ENCODE peak calls at places on chromosomes 11 and 22, in nine cellular contexts. One of them, this sample, is unnamed.

GRCh38 chr22:26545827-26546226 is 33.6 kb upstream of the TFIP11 start:
- DNase-seq in BJ: no peak
- DNase-seq in tibial artery: no peak
- DNase-seq in retinal pigment epithelial cell: no peak
- DNase-seq in AG09319: no peak
- DNase-seq in uterus: no peak
- DNase-seq in neural crest cell: no peak
- DNase-seq in astrocyte of the spinal cord: no peak
- DNase-seq in left ventricle myocardium inferior: no peak
- DNase-seq in this sample: no peak

GRCh38 chr11:129117595-129118350 is 74.4 kb downstream of the ARHGAP32 start:
- DNase-seq in tibial artery: no peak
- DNase-seq in BJ: peak
- DNase-seq in retinal pigment epithelial cell: peak
- DNase-seq in uterus: peak
- DNase-seq in left ventricle myocardium inferior: no peak
- DNase-seq in neural crest cell: peak
- DNase-seq in AG09319: peak
- DNase-seq in astrocyte of the spinal cord: peak
- DNase-seq in this sample: no peak

GRCh38 chr11:18844753-18845367 is 53.3 kb upstream of the PTPN5 start:
- DNase-seq in AG09319: no peak
- DNase-seq in retinal pigment epithelial cell: peak
- DNase-seq in neural crest cell: no peak
- DNase-seq in left ventricle myocardium inferior: no peak
- DNase-seq in BJ: no peak
- DNase-seq in tibial artery: no peak
- DNase-seq in uterus: no peak
- DNase-seq in astrocyte of the spinal cord: peak
- DNase-seq in this sample: no peak

GRCh38 chr22:37019309-37020191 is at the start of the genes MPST and TST:
- DNase-seq in retinal pigment epithelial cell: no peak
- DNase-seq in BJ: no peak
- DNase-seq in AG09319: no peak
- DNase-seq in astrocyte of the spinal cord: peak
- DNase-seq in left ventricle myocardium inferior: peak
- DNase-seq in tibial artery: peak
- DNase-seq in uterus: peak
- DNase-seq in neural crest cell: peak
- DNase-seq in this sample: peak

GRCh38 chr11:19931768-19932369 is 219.2 kb downstream of the NAV2 start:
- DNase-seq in astrocyte of the spinal cord: no peak
- DNase-seq in AG09319: no peak
- DNase-seq in BJ: no peak
- DNase-seq in tibial artery: no peak
- DNase-seq in retinal pigment epithelial cell: no peak
- DNase-seq in uterus: no peak
- DNase-seq in left ventricle myocardium inferior: no peak
- DNase-seq in neural crest cell: no peak
- DNase-seq in this sample: no peak

GRCh38 chr22:49290286-49290685 is 537.4 kb downstream of the BRD1 start:
- DNase-seq in left ventricle myocardium inferior: no peak
- DNase-seq in uterus: no peak
- DNase-seq in astrocyte of the spinal cord: no peak
- DNase-seq in retinal pigment epithelial cell: no peak
- DNase-seq in BJ: no peak
- DNase-seq in neural crest cell: no peak
- DNase-seq in AG09319: no peak
- DNase-seq in tibial artery: peak
- DNase-seq in this sample: no peak

GRCh38 chr11:11213117-11213516 is 139.9 kb downstream of the CSNK2A3 start:
- DNase-seq in astrocyte of the spinal cord: no peak
- DNase-seq in AG09319: no peak
- DNase-seq in BJ: no peak
- DNase-seq in neural crest cell: no peak
- DNase-seq in uterus: no peak
- DNase-seq in retinal pigment epithelial cell: no peak
- DNase-seq in left ventricle myocardium inferior: no peak
- DNase-seq in tibial artery: no peak
- DNase-seq in this sample: no peak

GRCh38 chr11:26905368-26905767 is 88.5 kb upstream of the FIBIN start:
- DNase-seq in AG09319: no peak
- DNase-seq in neural crest cell: no peak
- DNase-seq in left ventricle myocardium inferior: no peak
- DNase-seq in astrocyte of the spinal cord: peak
- DNase-seq in retinal pigment epithelial cell: peak
- DNase-seq in tibial artery: no peak
- DNase-seq in BJ: peak
- DNase-seq in uterus: no peak
- DNase-seq in this sample: no peak

GRCh38 chr11:9566561-9567063 is 6.9 kb upstream of the WEE1 start:
- DNase-seq in BJ: no peak
- DNase-seq in left ventricle myocardium inferior: no peak
- DNase-seq in neural crest cell: no peak
- DNase-seq in AG09319: peak
- DNase-seq in uterus: no peak
- DNase-seq in tibial artery: no peak
- DNase-seq in retinal pigment epithelial cell: peak
- DNase-seq in astrocyte of the spinal cord: peak
- DNase-seq in this sample: no peak

GRCh38 chr22:23769321-23769965 is 1.7 kb upstream of the CHCHD10 start:
- DNase-seq in retinal pigment epithelial cell: no peak
- DNase-seq in left ventricle myocardium inferior: no peak
- DNase-seq in astrocyte of the spinal cord: no peak
- DNase-seq in uterus: no peak
- DNase-seq in BJ: no peak
- DNase-seq in AG09319: no peak
- DNase-seq in neural crest cell: no peak
- DNase-seq in tibial artery: no peak
- DNase-seq in this sample: no peak

GRCh38 chr11:106288988-106289387 is 211.5 kb downstream of the AASDHPPT start:
- DNase-seq in neural crest cell: no peak
- DNase-seq in uterus: no peak
- DNase-seq in retinal pigment epithelial cell: no peak
- DNase-seq in BJ: no peak
- DNase-seq in astrocyte of the spinal cord: no peak
- DNase-seq in tibial artery: no peak
- DNase-seq in left ventricle myocardium inferior: no peak
- DNase-seq in AG09319: no peak
- DNase-seq in this sample: no peak

GRCh38 chr11:17734418-17734911 is at the start of gene KCNC1:
- DNase-seq in BJ: no peak
- DNase-seq in tibial artery: peak
- DNase-seq in AG09319: no peak
- DNase-seq in astrocyte of the spinal cord: peak
- DNase-seq in neural crest cell: peak
- DNase-seq in retinal pigment epithelial cell: no peak
- DNase-seq in left ventricle myocardium inferior: no peak
- DNase-seq in uterus: no peak
- DNase-seq in this sample: peak

GRCh38 chr11:65047581-65048422 is 6.8 kb downstream of the SAC3D1 start:
- DNase-seq in AG09319: no peak
- DNase-seq in tibial artery: no peak
- DNase-seq in left ventricle myocardium inferior: peak
- DNase-seq in retinal pigment epithelial cell: no peak
- DNase-seq in BJ: no peak
- DNase-seq in astrocyte of the spinal cord: no peak
- DNase-seq in neural crest cell: no peak
- DNase-seq in uterus: peak
- DNase-seq in this sample: no peak

GRCh38 chr11:65476632-65477270 is 22.1 kb upstream of the MALAT1 start:
- DNase-seq in uterus: no peak
- DNase-seq in neural crest cell: no peak
- DNase-seq in AG09319: no peak
- DNase-seq in tibial artery: peak
- DNase-seq in BJ: no peak
- DNase-seq in left ventricle myocardium inferior: no peak
- DNase-seq in astrocyte of the spinal cord: peak
- DNase-seq in retinal pigment epithelial cell: no peak
- DNase-seq in this sample: no peak

GRCh38 chr11:87473174-87473573 is 435.4 kb downstream of the TMEM135 start:
- DNase-seq in astrocyte of the spinal cord: peak
- DNase-seq in retinal pigment epithelial cell: peak
- DNase-seq in AG09319: no peak
- DNase-seq in left ventricle myocardium inferior: peak
- DNase-seq in BJ: peak
- DNase-seq in tibial artery: no peak
- DNase-seq in uterus: peak
- DNase-seq in neural crest cell: no peak
- DNase-seq in this sample: no peak

GRCh38 chr11:131300304-131300703 is 70.1 kb upstream of the NTM start:
- DNase-seq in uterus: no peak
- DNase-seq in astrocyte of the spinal cord: peak
- DNase-seq in AG09319: no peak
- DNase-seq in left ventricle myocardium inferior: no peak
- DNase-seq in BJ: no peak
- DNase-seq in tibial artery: no peak
- DNase-seq in neural crest cell: peak
- DNase-seq in retinal pigment epithelial cell: no peak
- DNase-seq in this sample: no peak

GRCh38 chr11:20061766-20062165 is 98.5 kb downstream of the DBX1 start:
- DNase-seq in retinal pigment epithelial cell: no peak
- DNase-seq in BJ: no peak
- DNase-seq in neural crest cell: no peak
- DNase-seq in tibial artery: no peak
- DNase-seq in left ventricle myocardium inferior: no peak
- DNase-seq in AG09319: no peak
- DNase-seq in astrocyte of the spinal cord: no peak
- DNase-seq in uterus: no peak
- DNase-seq in this sample: no peak

GRCh38 chr11:34345012-34345804 is 12.6 kb downstream of the ABTB2 start:
- DNase-seq in uterus: peak
- DNase-seq in AG09319: no peak
- DNase-seq in tibial artery: no peak
- DNase-seq in left ventricle myocardium inferior: peak
- DNase-seq in astrocyte of the spinal cord: peak
- DNase-seq in neural crest cell: no peak
- DNase-seq in BJ: peak
- DNase-seq in retinal pigment epithelial cell: no peak
- DNase-seq in this sample: no peak

GRCh38 chr22:45562537-45563361 is 60.1 kb downstream of the FBLN1 start:
- DNase-seq in uterus: no peak
- DNase-seq in BJ: no peak
- DNase-seq in AG09319: no peak
- DNase-seq in retinal pigment epithelial cell: no peak
- DNase-seq in left ventricle myocardium inferior: no peak
- DNase-seq in tibial artery: no peak
- DNase-seq in neural crest cell: no peak
- DNase-seq in astrocyte of the spinal cord: no peak
- DNase-seq in this sample: no peak

GRCh38 chr11:121648306-121648705 is 195.5 kb upstream of the SORL1-AS1 start:
- DNase-seq in tibial artery: no peak
- DNase-seq in uterus: no peak
- DNase-seq in AG09319: no peak
- DNase-seq in astrocyte of the spinal cord: no peak
- DNase-seq in neural crest cell: no peak
- DNase-seq in BJ: no peak
- DNase-seq in retinal pigment epithelial cell: no peak
- DNase-seq in left ventricle myocardium inferior: no peak
- DNase-seq in this sample: no peak
- TF ChIP-seq CTCF in tibial artery: no peak
- TF ChIP-seq CTCF in uterus: no peak
- TF ChIP-seq CTCF in AG09319: no peak
- TF ChIP-seq CTCF in astrocyte of the spinal cord: peak
- TF ChIP-seq CTCF in neural crest cell: no peak
- TF ChIP-seq CTCF in BJ: no peak
- TF ChIP-seq CTCF in retinal pigment epithelial cell: no peak
- TF ChIP-seq CTCF in left ventricle myocardium inferior: no peak
- TF ChIP-seq CTCF in this sample: peak

DNA sequence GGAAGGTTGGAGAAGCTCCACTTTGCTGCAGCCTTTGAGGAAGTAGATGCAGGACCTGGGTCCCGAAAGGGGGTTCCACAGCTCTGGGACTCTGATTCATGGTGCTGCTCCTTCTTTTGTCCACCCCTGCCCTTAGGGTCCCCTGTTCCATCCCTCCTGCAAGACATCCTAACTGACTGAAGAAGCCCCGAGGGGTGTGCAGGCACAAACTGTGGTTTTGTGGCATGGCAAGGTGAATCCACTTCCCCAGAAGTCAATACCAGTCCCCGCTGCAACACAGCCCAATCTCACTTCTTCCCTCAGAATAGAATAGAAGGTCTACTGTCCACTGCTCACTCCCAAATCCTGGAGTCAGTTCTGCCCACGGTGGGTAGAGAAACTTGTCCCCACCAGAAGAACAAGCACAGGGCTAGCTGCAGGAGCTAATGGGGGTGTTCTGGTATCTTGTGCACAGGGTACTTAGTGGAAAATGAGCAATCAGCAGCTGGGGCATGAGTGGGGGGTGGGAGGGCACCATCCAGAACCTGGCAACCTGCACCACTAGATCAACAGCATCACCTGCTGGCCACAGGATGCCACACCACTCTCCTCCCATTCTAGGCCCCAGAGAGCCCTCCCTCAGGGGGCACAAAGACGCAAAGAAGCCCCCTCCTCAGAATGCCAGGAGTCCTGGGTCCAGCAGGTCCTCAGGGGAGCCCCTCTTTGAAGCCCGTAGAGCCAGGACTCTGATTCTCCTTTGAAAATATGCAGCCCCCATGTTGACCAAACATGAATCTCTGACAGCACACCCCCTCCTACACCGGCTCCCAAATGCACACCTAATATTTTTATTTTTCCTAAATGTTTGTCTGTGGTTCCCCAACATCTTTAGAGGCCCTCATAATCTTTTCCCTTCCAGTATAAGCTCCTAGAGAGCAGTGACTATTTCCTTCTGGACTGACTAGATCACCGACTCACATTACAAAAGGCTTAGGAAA is 14.1 kb downstream of the SPATA19 start:
- DNase-seq in left ventricle myocardium inferior: no peak
- DNase-seq in BJ: no peak
- DNase-seq in retinal pigment epithelial cell: no peak
- DNase-seq in astrocyte of the spinal cord: no peak
- DNase-seq in tibial artery: no peak
- DNase-seq in AG09319: no peak
- DNase-seq in neural crest cell: no peak
- DNase-seq in uterus: no peak
- DNase-seq in this sample: no peak
- TF ChIP-seq CTCF in left ventricle myocardium inferior: peak
- TF ChIP-seq CTCF in BJ: no peak
- TF ChIP-seq CTCF in retinal pigment epithelial cell: peak
- TF ChIP-seq CTCF in astrocyte of the spinal cord: no peak
- TF ChIP-seq CTCF in tibial artery: no peak
- TF ChIP-seq CTCF in AG09319: no peak
- TF ChIP-seq CTCF in neural crest cell: peak
- TF ChIP-seq CTCF in uterus: no peak
- TF ChIP-seq CTCF in this sample: peak

GRCh38 chr11:70568504-70569172 is 170.3 kb downstream of the CTTN start:
- DNase-seq in neural crest cell: peak
- DNase-seq in AG09319: no peak
- DNase-seq in left ventricle myocardium inferior: peak
- DNase-seq in astrocyte of the spinal cord: peak
- DNase-seq in tibial artery: peak
- DNase-seq in BJ: no peak
- DNase-seq in uterus: peak
- DNase-seq in retinal pigment epithelial cell: no peak
- DNase-seq in this sample: no peak
- TF ChIP-seq CTCF in neural crest cell: no peak
- TF ChIP-seq CTCF in AG09319: peak
- TF ChIP-seq CTCF in left ventricle myocardium inferior: peak
- TF ChIP-seq CTCF in astrocyte of the spinal cord: peak
- TF ChIP-seq CTCF in tibial artery: peak
- TF ChIP-seq CTCF in BJ: peak
- TF ChIP-seq CTCF in uterus: no peak
- TF ChIP-seq CTCF in retinal pigment epithelial cell: peak
- TF ChIP-seq CTCF in this sample: no peak

GRCh38 chr22:28772633-28773460 is at the start of gene CCDC117:
- DNase-seq in neural crest cell: peak
- DNase-seq in tibial artery: peak
- DNase-seq in uterus: peak
- DNase-seq in astrocyte of the spinal cord: peak
- DNase-seq in AG09319: peak
- DNase-seq in BJ: peak
- DNase-seq in retinal pigment epithelial cell: peak
- DNase-seq in left ventricle myocardium inferior: peak
- DNase-seq in this sample: peak
- TF ChIP-seq CTCF in neural crest cell: peak
- TF ChIP-seq CTCF in tibial artery: no peak
- TF ChIP-seq CTCF in uterus: no peak
- TF ChIP-seq CTCF in astrocyte of the spinal cord: peak
- TF ChIP-seq CTCF in AG09319: no peak
- TF ChIP-seq CTCF in BJ: peak
- TF ChIP-seq CTCF in retinal pigment epithelial cell: no peak
- TF ChIP-seq CTCF in left ventricle myocardium inferior: peak
- TF ChIP-seq CTCF in this sample: peak

This sample was measured in progenitor cell of endocrine pancreas.